ENCODE peak calls at places on chromosome 16, in six cellular contexts. A is HCT116, Q is SK-N-SH, F is PC-3, O is colonic mucosa, V is GM12878. K is an unnamed sample. For H3K27me3, the result is how much of the 10 kb centered on the place peaks cover.

GRCh38 chr16:19601083-19601976 is 45.8 kb downstream of the VPS35L start:
- DNase-seq in Q (peak), V (no peak), O (peak), F (peak), A (peak), K (peak)

GRCh38 chr16:11308493-11309283 is 27.6 kb upstream of the PRM1 start:
- DNase-seq in V (peak), O (no peak), F (no peak), Q (no peak), A (no peak), K (no peak)

GRCh38 chr16:50102046-50102756 is 36.4 kb downstream of the HEATR3 start:
- DNase-seq in Q (no peak), V (no peak), A (no peak), F (no peak), O (no peak), K (peak)

GRCh38 chr16:84086357-84086756 is 30.4 kb downstream of the MBTPS1 start:
- DNase-seq in A (no peak), O (no peak), F (no peak), Q (peak), V (no peak), K (no peak)

GRCh38 chr16:49703494-49703893 is 152.4 kb downstream of the ZNF423 start:
- DNase-seq in F (no peak), Q (no peak), O (no peak), V (no peak), A (no peak), K (no peak)

GRCh38 chr16:8850279-8850885 is 18.4 kb downstream of the CARHSP1 start:
- DNase-seq in V (no peak), F (peak), O (peak), Q (peak), A (no peak), K (peak)

GRCh38 chr16:24769806-24770205 is 40.4 kb downstream of the TNRC6A start:
- DNase-seq in F (no peak), V (no peak), O (no peak), Q (no peak), A (no peak), K (peak)

GRCh38 chr16:52435573-52435972 is 111.4 kb downstream of the TOX3 start:
- DNase-seq in V (no peak), Q (no peak), O (no peak), A (no peak), F (no peak), K (no peak)

GRCh38 chr16:3454093-3454492 is 10.6 kb downstream of the NAA60 start:
- DNase-seq in V (no peak), O (no peak), F (peak), Q (no peak), A (no peak), K (no peak)

GRCh38 chr16:15435216-15435864 is 952 bp downstream of the BMERB1 start:
- DNase-seq in A (no peak), O (no peak), Q (peak), F (peak), V (no peak), K (peak)

GRCh38 chr16:74451951-74452758 is 30.9 kb upstream of the CLEC18B start:
- DNase-seq in Q (no peak), F (no peak), O (no peak), A (no peak), V (peak), K (no peak)

GRCh38 chr16:47028767-47029377 is 55.4 kb upstream of the DNAJA2 start:
- DNase-seq in V (no peak), F (no peak), O (no peak), A (no peak), Q (no peak), K (no peak)

GRCh38 chr16:72821551-72821950 is 226.4 kb downstream of the ZFHX3 start:
- DNase-seq in V (no peak), Q (no peak), O (no peak), F (no peak), A (no peak), K (no peak)

GRCh38 chr16:82881517-82881916 is 254.7 kb downstream of the CDH13 start:
- DNase-seq in A (no peak), O (no peak), F (no peak), Q (no peak), V (no peak), K (no peak)

GRCh38 chr16:66824006-66824405 is 6.8 kb downstream of the NAE1 start:
- DNase-seq in F (no peak), Q (no peak), O (no peak), A (no peak), V (no peak), K (peak)

GRCh38 chr16:29809850-29810698 is 1.9 kb upstream of the PRRT2 start:
- DNase-seq in F (peak), V (no peak), Q (no peak), O (no peak), A (no peak), K (no peak)

GRCh38 chr16:27778171-27778925 is 228.4 kb downstream of the KATNIP start:
- DNase-seq in O (no peak), A (no peak), F (no peak), Q (peak), V (no peak), K (no peak)

GRCh38 chr16:31508706-31509523 is 724 bp upstream of the RUSF1 start:
- DNase-seq in F (no peak), O (no peak), A (no peak), V (no peak), Q (no peak), K (peak)

GRCh38 chr16:12971216-12971615 is 69.8 kb downstream of the SHISA9 start:
- DNase-seq in O (no peak), Q (peak), F (peak), V (no peak), A (no peak), K (peak)

GRCh38 chr16:82630219-82630618 is 3.5 kb downstream of the CDH13 start:
- DNase-seq in Q (no peak), V (no peak), A (no peak), O (no peak), F (peak), K (peak)

GRCh38 chr16:30958164-30959083 is 870 bp downstream of the SETD1A start:
- DNase-seq in V (no peak), F (peak), A (peak), O (peak), Q (peak), K (peak)

GRCh38 chr16:23833960-23834685 is 1.7 kb upstream of the PRKCB start:
- DNase-seq in O (no peak), Q (no peak), F (no peak), V (no peak), A (no peak), K (no peak)

GRCh38 chr16:11386791-11387546 is 41.7 kb downstream of the RMI2 start:
- DNase-seq in V (no peak), A (no peak), O (no peak), Q (no peak), F (no peak), K (peak)

GRCh38 chr16:25027281-25027680 is 12.1 kb upstream of the ARHGAP17 start:
- DNase-seq in F (no peak), A (no peak), V (no peak), Q (no peak), O (no peak), K (no peak)

GRCh38 chr16:29662000-29662728 is 883 bp upstream of the SPN start:
- DNase-seq in Q (no peak), V (peak), O (no peak), A (no peak), F (no peak), K (no peak)

GRCh38 chr16:84604477-84605013 is 13.3 kb downstream of the COTL1 start:
- DNase-seq in Q (no peak), A (no peak), O (no peak), F (no peak), V (no peak), K (no peak)

GRCh38 chr16:28265822-28266221 is 26.5 kb upstream of the SBK1 start:
- DNase-seq in Q (no peak), A (no peak), F (no peak), O (no peak), V (no peak), K (no peak)

GRCh38 chr16:5502467-5502869 is 404.9 kb upstream of the EEF2KMT start:
- DNase-seq in Q (peak), V (no peak), O (no peak), A (no peak), F (no peak), K (no peak)

GRCh38 chr16:77993586-77993985 is 28.8 kb upstream of the CLEC3A start:
- DNase-seq in A (no peak), O (peak), Q (no peak), V (no peak), F (no peak), K (no peak)

GRCh38 chr16:66858740-66859396 is 14.7 kb downstream of the CA7 start:
- DNase-seq in F (peak), V (no peak), Q (peak), A (peak), O (peak), K (peak)

GRCh38 chr16:85130707-85131028 is 18.4 kb upstream of the CIBAR2 start:
- DNase-seq in O (no peak), Q (no peak), V (no peak), F (no peak), A (no peak), K (no peak)

GRCh38 chr16:57961538-57961937 is 9.4 kb downstream of the CNGB1 start:
- DNase-seq in O (no peak), Q (no peak), A (no peak), V (no peak), F (no peak), K (no peak)

GRCh38 chr16:66926171-66926570 is 836 bp upstream of the RRAD start:
- DNase-seq in Q (no peak), A (no peak), O (no peak), F (no peak), V (no peak), K (no peak)

GRCh38 chr16:15658556-15658955 is 8.5 kb downstream of the NDE1 start:
- DNase-seq in O (no peak), A (no peak), V (no peak), Q (no peak), F (no peak), K (no peak)

GRCh38 chr16:88194397-88195020 is 188.2 kb upstream of the ZNF469 start:
- DNase-seq in F (no peak), V (no peak), Q (peak), A (no peak), O (peak), K (no peak)

GRCh38 chr16:69514366-69514765 is 51.4 kb upstream of the NFAT5 start:
- DNase-seq in A (no peak), V (no peak), Q (no peak), F (peak), O (no peak), K (no peak)

GRCh38 chr16:51149251-51149661 is 1.8 kb downstream of the SALL1 start:
- DNase-seq in O (no peak), A (no peak), V (no peak), F (no peak), Q (no peak), K (no peak)

GRCh38 chr16:51149721-51150158 is 1.3 kb downstream of the SALL1 start:
- DNase-seq in O (no peak), Q (peak), F (no peak), A (no peak), V (no peak), K (no peak)

GRCh38 chr16:51150159-51150893 is 744 bp downstream of the SALL1 start:
- DNase-seq in O (no peak), V (no peak), F (no peak), A (no peak), Q (peak), K (peak)

GRCh38 chr16:51147776-51148673 is 3.0 kb downstream of the SALL1 start:
- DNase-seq in Q (no peak), O (no peak), V (no peak), F (no peak), A (no peak), K (no peak)

GRCh38 chr16:51148674-51149228 is 2.3 kb downstream of the SALL1 start:
- DNase-seq in V (no peak), F (no peak), Q (no peak), O (no peak), A (no peak), K (peak)
- H3K9ac ChIP-seq in V (no peak), F (no peak), Q (no peak), O (peak), A (no peak), K (no peak)

DNA sequence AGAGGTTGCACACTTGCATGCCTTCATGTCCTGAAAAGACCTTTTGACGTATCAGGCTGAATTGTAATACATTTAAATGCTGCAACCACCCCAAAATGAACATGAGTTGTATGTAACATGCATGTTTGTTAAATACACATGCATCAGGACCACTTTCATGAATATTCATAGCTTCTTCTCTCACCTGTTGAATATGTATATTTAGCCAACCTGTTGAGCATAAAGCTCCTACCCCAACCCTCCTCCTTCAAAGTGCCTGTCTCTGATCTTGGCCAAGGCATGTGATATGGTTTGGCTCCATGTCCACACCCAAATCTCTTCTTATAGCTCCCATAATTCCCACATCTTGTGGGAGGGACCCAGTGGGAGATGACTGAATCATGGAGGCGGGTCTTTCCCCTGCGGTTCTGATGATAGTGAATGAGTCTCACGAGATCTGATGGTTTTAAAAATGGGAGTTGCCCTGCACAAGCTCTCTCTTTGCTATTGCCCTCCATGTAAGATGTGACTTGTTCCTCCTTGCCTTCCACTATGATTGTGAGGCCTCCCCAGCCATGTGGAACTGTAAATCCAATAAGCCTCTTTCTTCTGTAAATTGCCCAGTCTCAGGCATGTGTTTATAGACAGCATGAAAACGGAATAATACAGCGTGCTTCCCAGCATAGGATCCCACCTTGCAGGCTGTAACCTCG is 3.8 kb upstream of the CRYM start:
- DNase-seq in F (no peak), A (no peak), O (no peak), V (no peak), Q (no peak), K (no peak)
- H3K27me3 ChIP-seq in F (under half), A (under half), O (under half), V (under half), Q (under half), K (under half)

GRCh38 chr16:68237243-68238028 is 1.5 kb upstream of the ESRP2 start:
- DNase-seq in Q (peak), V (peak), F (peak), A (peak), O (peak), K (peak)
- H3K9ac ChIP-seq in Q (peak), V (peak), F (peak), A (peak), O (peak), K (peak)

DNA sequence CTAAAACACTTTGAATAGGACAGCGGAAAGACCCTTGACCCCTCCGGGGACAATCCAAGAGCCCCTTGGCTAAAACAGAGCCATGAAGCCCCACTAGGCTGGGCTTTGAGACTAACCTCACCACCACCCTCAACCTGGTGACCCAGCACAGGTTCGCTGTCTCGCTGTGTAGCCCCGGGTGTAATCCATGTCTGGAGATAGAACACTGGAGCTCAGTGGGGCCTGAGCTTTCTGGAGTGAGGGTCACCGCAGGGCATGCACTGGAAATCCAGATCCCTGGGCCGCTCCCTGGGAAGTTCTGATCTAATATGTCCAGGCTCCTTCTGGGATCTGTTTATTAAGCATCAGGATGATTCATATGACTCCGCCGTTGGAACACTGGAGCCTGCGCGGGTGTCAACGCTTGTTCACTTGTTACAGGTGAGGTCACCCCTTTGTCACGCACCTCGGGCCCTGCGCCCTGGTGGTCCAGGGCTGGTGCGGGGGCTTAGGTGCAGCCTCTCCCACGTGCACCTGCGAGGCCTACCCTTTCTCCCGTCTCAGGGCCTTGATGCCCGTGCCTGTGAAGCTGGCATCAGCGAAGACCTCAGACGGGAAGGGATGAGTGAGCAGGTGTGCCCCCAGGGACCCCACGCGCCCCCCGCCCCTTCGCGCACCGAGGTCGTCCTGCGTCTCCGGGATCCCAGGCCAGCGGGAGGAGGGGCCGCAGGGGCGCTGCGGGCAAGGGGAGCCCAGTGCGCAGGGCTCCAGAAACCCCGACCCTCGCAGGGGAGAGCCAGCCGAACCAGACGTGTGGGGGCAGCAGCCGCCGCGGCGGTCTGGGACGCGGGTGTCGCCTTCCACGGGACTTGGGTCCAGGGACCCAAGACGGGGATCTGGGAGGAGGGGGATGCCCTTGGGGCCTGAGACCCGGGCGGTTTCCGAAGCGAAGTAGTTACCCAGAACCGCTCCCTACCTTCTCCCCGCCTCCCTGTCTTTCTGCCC is 224.1 kb upstream of the FOXF1 start:
- DNase-seq in F (no peak), A (no peak), V (no peak), O (peak), Q (no peak), K (no peak)
- H3K27me3 ChIP-seq in F (half or more), A (half or more), V (under half), O (under half), Q (half or more), K (half or more)

GRCh38 chr16:2046125-2046888 is 1.3 kb downstream of the NTHL1 start:
- DNase-seq in V (no peak), O (no peak), Q (no peak), F (no peak), A (no peak), K (no peak)
- H3K9ac ChIP-seq in V (no peak), O (peak), Q (no peak), F (peak), A (peak), K (peak)

GRCh38 chr16:56633535-56633934 is 1.1 kb downstream of the MT1M start:
- DNase-seq in V (no peak), Q (no peak), A (no peak), F (no peak), O (no peak), K (no peak)
- H3K27me3 ChIP-seq in V (under half), Q (under half), A (under half), F (under half), O (under half), K (under half)

GRCh38 chr16:89397331-89397861 is 93.0 kb downstream of the ANKRD11 start:
- DNase-seq in Q (no peak), F (no peak), V (no peak), O (no peak), A (no peak), K (no peak)

GRCh38 chr16:89398924-89399323 is 91.4 kb downstream of the ANKRD11 start:
- DNase-seq in Q (no peak), A (no peak), V (no peak), O (no peak), F (no peak), K (no peak)

GRCh38 chr16:89395150-89396142 is 94.9 kb downstream of the ANKRD11 start:
- DNase-seq in O (peak), A (no peak), V (no peak), Q (peak), F (peak), K (peak)

GRCh38 chr16:89393731-89394406 is 96.5 kb downstream of the ANKRD11 start:
- DNase-seq in Q (no peak), F (no peak), A (no peak), V (no peak), O (no peak), K (no peak)

DNA sequence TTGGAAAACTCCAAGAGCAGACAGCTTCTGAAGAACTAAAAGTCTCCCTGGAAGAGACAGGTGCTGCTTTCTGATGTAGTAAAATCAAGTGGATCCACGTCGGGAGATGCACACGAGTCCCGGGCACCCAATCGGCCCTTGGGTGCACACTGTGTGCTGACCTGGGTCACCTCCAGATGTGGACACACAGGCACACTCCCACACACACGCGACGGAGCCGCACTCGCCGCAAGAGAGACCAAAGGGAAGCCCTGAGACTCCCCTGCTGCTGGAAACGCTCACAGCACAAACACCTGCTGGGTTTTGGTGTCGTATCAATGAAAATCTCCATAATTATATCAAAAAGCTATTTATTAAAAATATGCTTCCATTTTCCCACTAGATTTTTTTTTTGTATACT is 94.2 kb downstream of the ANKRD11 start:
- DNase-seq in A (no peak), F (no peak), O (no peak), Q (no peak), V (no peak), K (no peak)
- H3K9ac ChIP-seq in A (no peak), F (no peak), O (no peak), Q (no peak), V (no peak), K (no peak)

DNA sequence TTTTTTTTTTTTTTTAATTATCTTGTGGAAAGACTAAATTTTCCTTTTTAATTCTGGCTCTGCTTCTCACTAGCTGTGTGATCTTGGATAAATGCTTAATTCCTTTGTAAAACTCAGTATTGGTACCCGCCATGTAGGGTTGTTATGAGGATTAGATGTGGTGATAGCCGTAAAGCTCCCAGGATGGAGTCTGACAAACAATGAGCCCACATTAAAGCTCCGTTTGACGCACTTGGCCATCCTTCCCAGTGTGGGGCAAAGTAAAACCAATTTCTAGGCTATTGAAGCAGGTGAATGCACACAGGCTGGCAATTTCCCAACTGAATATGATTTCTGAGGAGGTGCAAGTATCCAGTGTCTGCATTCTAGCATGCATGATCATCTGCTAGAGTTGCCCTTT is 123.6 kb downstream of the MRTFB start:
- DNase-seq in V (no peak), O (no peak), Q (no peak), F (no peak), A (no peak), K (no peak)
- H3K27me3 ChIP-seq in V (under half), O (under half), Q (under half), F (under half), A (under half), K (under half)

GRCh38 chr16:81174644-81175324 is 63.7 kb upstream of the BCO1 start:
- DNase-seq in A (no peak), F (peak), Q (no peak), O (no peak), V (no peak), K (no peak)
- H3K9ac ChIP-seq in A (no peak), F (no peak), Q (no peak), O (no peak), V (no peak), K (no peak)

GRCh38 chr16:1032607-1033006 is 39.9 kb upstream of the SSTR5 start:
- DNase-seq in V (no peak), O (no peak), Q (no peak), A (no peak), F (no peak), K (no peak)
- H3K27me3 ChIP-seq in V (under half), O (under half), Q (half or more), A (under half), F (under half), K (under half)

K was measured in adipocyte.